ENCODE peak calls at places on chromosomes 7 and 10, in four cellular contexts. G is memory B cell; H is upper lobe of left lung; B is stimulated activated CD4-positive, alpha-beta T cell treated with anti-CD3 and anti-CD28 coated beads, TNF-alpha, amount 100 ng/mL, for 4 hours. W is an unnamed sample.
A peak's percentile ranks its signal among the peaks of the same experiment; 100 is the strongest.

GRCh38 chr7:68787586-68787985 is 810.7 kb upstream of the AUTS2 start:
- DNase-seq in G (no peak), B (no peak), H (no peak), W (no peak)

GRCh38 chr7:70711441-70711840 is 420.5 kb upstream of the GALNT17 start:
- DNase-seq in G (no peak), H (no peak), B (no peak), W (no peak)

GRCh38 chr7:98387136-98387535 is 13.8 kb downstream of the BAIAP2L1 start:
- DNase-seq in H (no peak), G (no peak), B (no peak), W (no peak)

GRCh38 chr10:73807471-73807870 is 3.9 kb downstream of the NDST2 start:
- DNase-seq in B (no peak), G (no peak), H (no peak), W (no peak)

GRCh38 chr7:16991551-16991950 is 109.8 kb upstream of the AGR3 start:
- DNase-seq in B (no peak), H (no peak), G (no peak), W (no peak)

GRCh38 chr7:79317728-79318127 is 135.7 kb downstream of the MAGI2 start:
- DNase-seq in H (no peak), G (no peak), B (no peak), W (no peak)

GRCh38 chr10:35940067-35940989 is 298.2 kb upstream of the FZD8 start:
- DNase-seq in G (no peak), B (no peak), H (peak; percentile 36), W (no peak)

GRCh38 chr10:89263091-89263490 is 11.5 kb upstream of the LIPA start:
- DNase-seq in B (no peak), H (no peak), G (no peak), W (no peak)

GRCh38 chr10:6337382-6337781 is 134.7 kb downstream of the PFKFB3 start:
- DNase-seq in B (no peak), H (no peak), G (no peak), W (no peak)

GRCh38 chr7:108452707-108453106 is 3.5 kb downstream of the NRCAM start:
- DNase-seq in H (no peak), G (no peak), B (no peak), W (no peak)

GRCh38 chr10:110781139-110781538 is 90.6 kb upstream of the PDCD4 start:
- DNase-seq in B (no peak), H (no peak), G (no peak), W (no peak)

GRCh38 chr10:71381611-71382010 is 15.1 kb upstream of the CDH23 start:
- DNase-seq in G (no peak), H (no peak), B (no peak), W (no peak)

GRCh38 chr7:147584771-147585193 is 1005.8 kb upstream of the C7orf33 start:
- DNase-seq in G (no peak), H (no peak), B (no peak), W (no peak)

GRCh38 chr7:801940-802364 is 30.3 kb upstream of the SUN1 start:
- DNase-seq in H (peak; percentile 93), G (no peak), B (no peak), W (peak; percentile 84)

GRCh38 chr10:44316187-44316921 is 68.5 kb downstream of the CXCL12 start:
- DNase-seq in H (peak; percentile 23), B (no peak), G (no peak), W (peak; percentile 54)

GRCh38 chr7:83325083-83325482 is 162.4 kb upstream of the PCLO start:
- DNase-seq in G (no peak), H (no peak), B (no peak), W (no peak)

GRCh38 chr10:117201826-117202225 is 4.5 kb downstream of the KCNK18 start:
- DNase-seq in B (no peak), G (no peak), H (no peak), W (no peak)

GRCh38 chr10:101716891-101717659 is 22.1 kb upstream of the FBXW4 start:
- DNase-seq in G (no peak), B (no peak), H (no peak), W (no peak)

GRCh38 chr10:95513941-95514392 is 47.2 kb downstream of the SORBS1 start:
- DNase-seq in G (no peak), B (no peak), H (no peak), W (peak; percentile 65)

GRCh38 chr7:14233026-14233897 is 243.8 kb upstream of the ETV1 start:
- DNase-seq in B (no peak), H (no peak), G (no peak), W (no peak)

GRCh38 chr7:155543011-155543881 is 3.1 kb downstream of the CNPY1 start:
- DNase-seq in G (no peak), H (no peak), B (no peak), W (no peak)

GRCh38 chr7:20102970-20103369 is 114.2 kb downstream of the MACC1 start:
- DNase-seq in B (no peak), G (no peak), H (no peak), W (no peak)

GRCh38 chr10:52486840-52487611 is 172.9 kb downstream of the DKK1 start:
- DNase-seq in H (no peak), G (no peak), B (no peak), W (no peak)

GRCh38 chr10:29811751-29812427 is 177.1 kb upstream of the SVIL start:
- DNase-seq in B (no peak), H (no peak), G (no peak), W (peak; percentile 38)

GRCh38 chr10:78224602-78225001 is 190.9 kb downstream of the RPS24 start:
- DNase-seq in G (no peak), B (no peak), H (no peak), W (no peak)

GRCh38 chr7:139505563-139505962 is 17.9 kb upstream of the CLEC2L start:
- DNase-seq in G (no peak), B (no peak), H (no peak), W (no peak)

GRCh38 chr7:143120696-143121405 is 11.0 kb upstream of the PIP start:
- DNase-seq in G (no peak), H (no peak), B (no peak), W (no peak)

GRCh38 chr7:19026888-19027287 is 90.5 kb downstream of the TWIST1 start:
- DNase-seq in B (no peak), H (no peak), G (no peak), W (no peak)

W was measured in pancreas.